ENCODE peak calls at places on chromosomes 11 and 22, in four cellular contexts. R is uterus, Q is ovary, T is right lobe of liver. E is an unnamed sample.

GRCh38 chr11:96256604-96257003 is 86.4 kb downstream of the MAML2 start:
- DNase-seq in Q (no peak), T (no peak), R (no peak), E (no peak)

GRCh38 chr11:27991731-27992130 is 116.2 kb downstream of the KIF18A start:
- DNase-seq in T (no peak), R (no peak), Q (no peak), E (no peak)

GRCh38 chr11:72141066-72141465 is 5.5 kb downstream of the FOLR3 start:
- DNase-seq in Q (no peak), T (no peak), R (no peak), E (no peak)

GRCh38 chr11:129090056-129090455 is 102.1 kb downstream of the ARHGAP32 start:
- DNase-seq in R (no peak), Q (no peak), T (no peak), E (no peak)

GRCh38 chr11:2267306-2267861 is 3.0 kb downstream of the ASCL2 start:
- DNase-seq in Q (peak; percentile 21), R (peak; percentile 11), T (peak; percentile 51), E (no peak)

GRCh38 chr11:15969281-15969680 is 387.1 kb downstream of the SOX6 start:
- DNase-seq in R (peak; percentile 29), Q (peak; percentile 50), T (peak; percentile 62), E (no peak)

GRCh38 chr11:14114269-14114668 is 151.7 kb downstream of the SPON1 start:
- DNase-seq in Q (no peak), T (peak; percentile 54), R (no peak), E (no peak)

GRCh38 chr11:57779275-57779674 is 17.7 kb downstream of the CTNND1 start:
- DNase-seq in R (no peak), T (no peak), Q (no peak), E (no peak)

GRCh38 chr11:68255526-68255925 is 16.2 kb downstream of the C11orf24 start:
- DNase-seq in Q (no peak), R (no peak), T (no peak), E (no peak)

GRCh38 chr11:37450613-37451012 is 852.6 kb upstream of the RAG2 start:
- DNase-seq in R (no peak), T (no peak), Q (no peak), E (no peak)

GRCh38 chr11:3197878-3198528 is 20.6 kb downstream of the MRGPRG start:
- DNase-seq in T (peak; percentile 30), R (no peak), Q (no peak), E (no peak)

GRCh38 chr11:118277312-118277711 is 13.2 kb upstream of the MPZL2 start:
- DNase-seq in Q (no peak), R (no peak), T (no peak), E (no peak)

GRCh38 chr11:95923441-95923729 is 522 bp downstream of the MTMR2 start:
- DNase-seq in Q (no peak), R (no peak), T (no peak), E (no peak)

GRCh38 chr22:44620129-44620840 is 81.7 kb upstream of the PRR5 start:
- DNase-seq in T (peak; percentile 83), R (peak; percentile 46), Q (peak; percentile 74), E (peak; percentile 41)

GRCh38 chr11:87535513-87535912 is 497.8 kb downstream of the TMEM135 start:
- DNase-seq in Q (no peak), T (no peak), R (no peak), E (no peak)

GRCh38 chr11:111642521-111642920 is 40.3 kb downstream of the SIK2 start:
- DNase-seq in R (no peak), T (no peak), Q (no peak), E (no peak)

GRCh38 chr22:40331706-40332105 is 14.6 kb upstream of the ADSL start:
- DNase-seq in R (no peak), Q (no peak), T (no peak), E (no peak)

GRCh38 chr22:47151490-47151889 is 389.0 kb downstream of the TBC1D22A start:
- DNase-seq in T (no peak), R (no peak), Q (no peak), E (no peak)

GRCh38 chr11:12552677-12553076 is 121.5 kb upstream of the TEAD1 start:
- DNase-seq in T (no peak), R (peak; percentile 66), Q (no peak), E (no peak)

GRCh38 chr11:67266424-67267187 is at the start of gene GRK2:
- DNase-seq in T (peak; percentile 76), R (peak; percentile 46), Q (peak; percentile 73), E (no peak)

GRCh38 chr11:111378185-111378772 is 796 bp downstream of the POU2AF1 start:
- DNase-seq in T (no peak), Q (no peak), R (no peak), E (no peak)

GRCh38 chr11:57638811-57639320 is 10.8 kb downstream of the YPEL4 start:
- DNase-seq in Q (peak; percentile 49), T (no peak), R (no peak), E (no peak)

GRCh38 chr11:65776196-65776595 is 4.6 kb downstream of the AP5B1 start:
- DNase-seq in T (peak; percentile 67), R (no peak), Q (no peak), E (peak; percentile 23)

GRCh38 chr11:93757924-93758865 is 16.7 kb downstream of the C11orf54 start:
- DNase-seq in Q (no peak), R (no peak), T (no peak), E (no peak)

GRCh38 chr11:69374110-69374981 is 80.4 kb downstream of the MYEOV start:
- DNase-seq in R (peak; percentile 10), Q (peak; percentile 17), T (no peak), E (peak; percentile 83)

GRCh38 chr22:38136607-38137006 is 26.1 kb upstream of the BAIAP2L2 start:
- DNase-seq in Q (no peak), T (no peak), R (no peak), E (no peak)

GRCh38 chr11:34604909-34605308 is 16.0 kb upstream of the EHF start:
- DNase-seq in Q (no peak), R (no peak), T (no peak), E (no peak)

GRCh38 chr11:96103102-96103501 is 179.2 kb upstream of the MTMR2 start:
- DNase-seq in T (no peak), R (no peak), Q (no peak), E (no peak)

GRCh38 chr11:130474637-130475400 is 26.4 kb downstream of the ADAMTS15 start:
- DNase-seq in Q (no peak), R (no peak), T (no peak), E (peak; percentile 81)

GRCh38 chr22:36425977-36426523 is 38.3 kb upstream of the MYH9 start:
- DNase-seq in T (no peak), R (peak; percentile 47), Q (peak; percentile 66), E (no peak)

GRCh38 chr11:40384991-40385390 is 1074.5 kb downstream of the LRRC4C start:
- DNase-seq in R (no peak), Q (no peak), T (no peak), E (no peak)

DNA sequence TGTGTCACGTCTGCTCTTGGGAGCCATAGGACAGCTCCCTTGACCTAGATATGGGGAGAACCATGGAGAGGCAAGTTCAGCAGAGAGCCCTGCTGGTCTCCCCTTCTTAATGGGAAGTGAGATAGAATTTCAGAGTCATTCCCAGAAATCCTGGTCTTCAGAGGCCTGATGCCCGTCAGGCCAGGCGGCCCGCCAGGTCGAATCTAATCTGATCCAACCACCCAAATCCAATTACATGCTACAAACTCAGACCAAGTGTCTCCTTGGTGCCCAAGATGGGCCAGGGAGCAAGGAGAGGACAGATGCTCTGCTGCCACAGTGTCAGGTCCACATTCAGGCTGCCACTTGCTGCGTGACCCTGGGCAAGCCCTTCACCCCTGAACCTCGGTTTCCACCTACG is 74.9 kb downstream of the SCUBE1 start:
- DNase-seq in R (no peak), Q (no peak), T (no peak), E (no peak)
- H3K4me3 ChIP-seq in R (no peak overlapping the region), Q (no peak overlapping the region), T (no peak overlapping the region), E (no peak overlapping the region)

DNA sequence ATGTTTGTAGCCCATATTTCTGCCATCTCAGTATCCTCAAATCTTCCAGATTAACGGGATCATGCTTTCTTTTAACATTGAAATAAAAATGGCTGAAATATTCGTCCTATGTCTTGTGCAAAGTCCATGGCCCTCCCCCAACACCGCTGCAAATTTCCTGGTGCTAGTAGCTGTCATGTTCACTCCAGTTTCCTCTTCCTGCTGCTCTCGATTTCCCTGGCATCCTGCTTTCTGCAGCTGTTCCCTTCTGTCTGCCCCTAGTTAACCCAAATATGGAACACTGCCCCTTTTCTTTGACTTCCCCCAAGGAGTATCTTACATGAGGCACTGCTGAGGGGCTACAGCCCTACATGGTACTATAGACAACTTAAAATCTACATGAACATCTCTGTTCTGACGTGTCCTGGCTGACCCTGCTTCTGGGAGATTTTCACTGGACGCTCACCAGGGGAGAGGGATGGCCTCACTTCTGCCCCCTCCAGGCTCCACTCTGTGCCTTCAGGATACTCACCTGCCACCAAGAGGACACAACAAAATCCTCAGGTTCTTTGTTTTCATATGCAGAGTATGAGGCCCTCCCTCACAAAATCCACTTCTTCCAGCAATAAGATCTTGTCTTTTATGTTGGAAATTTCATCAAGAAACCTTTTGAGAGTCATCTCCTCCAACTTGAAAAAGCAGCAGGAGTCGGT is 29.4 kb upstream of the SCUBE2 start:
- DNase-seq in Q (no peak), R (no peak), T (no peak), E (no peak)
- TF ChIP-seq CTCF in Q (no peak), R (no peak), T (no peak), E (no peak)

GRCh38 chr11:6418958-6419611 is at the start of gene APBB1:
- DNase-seq in R (peak; percentile 82), T (peak; percentile 65), Q (peak; percentile 87), E (no peak)
- TF ChIP-seq POLR2A in R (peak; percentile 74), T (peak; percentile 27), Q (peak; percentile 62), E (no peak)

DNA sequence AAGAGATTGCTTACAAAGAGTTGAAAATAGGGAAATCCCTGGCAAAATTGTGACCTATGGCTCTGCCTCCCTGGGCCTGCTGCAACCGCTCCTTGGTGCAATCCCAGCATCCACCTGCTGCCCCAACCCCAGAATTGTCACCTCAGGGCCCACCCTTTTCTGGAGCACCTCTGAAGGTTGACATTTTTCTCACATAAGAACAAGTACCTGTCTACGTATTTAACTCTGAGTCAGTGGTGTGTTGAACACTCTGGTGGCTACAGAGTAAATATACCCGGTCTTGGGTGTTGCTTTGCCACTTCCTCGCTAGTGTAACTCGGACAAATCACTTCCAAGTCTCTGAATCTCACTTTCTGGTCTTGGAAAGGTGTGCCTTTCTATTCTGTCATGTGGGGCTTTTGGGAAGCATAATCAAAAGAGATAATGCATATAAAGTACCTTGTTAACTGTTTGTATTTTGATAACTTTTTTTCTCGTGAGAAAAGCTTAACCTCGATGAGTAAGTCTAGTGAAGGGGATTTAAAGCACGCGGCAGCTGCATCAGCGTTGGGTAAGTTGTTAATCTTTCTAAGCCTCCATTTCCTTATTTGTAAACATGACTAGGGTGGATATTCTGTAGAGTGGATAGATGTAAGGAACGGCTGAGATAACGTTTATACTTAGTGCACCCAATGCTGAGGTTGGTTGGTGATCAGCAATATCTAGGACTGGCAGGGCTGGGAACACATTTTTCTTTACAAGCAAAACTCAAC is 881.2 kb downstream of the OPCML start:
- DNase-seq in T (no peak), Q (no peak), R (no peak), E (no peak)
- H3K4me3 ChIP-seq in T (no peak overlapping the region), Q (no peak overlapping the region), R (no peak overlapping the region), E (no peak overlapping the region)

GRCh38 chr22:29727248-29727551 is 7.4 kb downstream of the CABP7 start:
- DNase-seq in T (no peak), Q (peak; percentile 61), R (peak; percentile 49), E (no peak)
- TF ChIP-seq CTCF in T (peak; percentile 40), Q (no peak), R (peak; percentile 7), E (no peak)

E was measured in lower leg skin.